ENCODE peak calls at places on chromosomes 3 and 15, in nine cellular contexts. C, L, Z, R, T, F, I, O and N are unnamed samples.
A peak's percentile ranks its signal among the peaks of the same experiment; 100 is the strongest.

GRCh38 chr15:96352594-96353377 is 22.3 kb downstream of the NR2F2 start:
- DNase-seq in O (no peak), R (no peak), L (no peak), C (no peak), T (no peak), F (no peak), I (no peak), Z (no peak), N (no peak)

GRCh38 chr15:65004993-65005392 is 15.3 kb upstream of the SPG21 start:
- DNase-seq in O (no peak), F (no peak), T (no peak), L (no peak), C (no peak), Z (no peak), I (no peak), R (no peak), N (no peak)

GRCh38 chr15:97961067-97961954 is 808 bp downstream of the ARRDC4 start:
- DNase-seq in L (peak; percentile 50), O (peak; percentile 59), T (no peak), Z (no peak), I (no peak), F (peak; percentile 27), C (no peak), R (no peak), N (no peak)

GRCh38 chr3:185649414-185649813 is 63.3 kb downstream of the SENP2 start:
- DNase-seq in O (no peak), F (no peak), L (no peak), C (no peak), R (no peak), Z (no peak), T (no peak), I (no peak), N (no peak)

GRCh38 chr15:65089206-65089824 is 12.8 kb downstream of the KBTBD13 start:
- DNase-seq in I (no peak), Z (no peak), C (no peak), R (no peak), T (peak; percentile 59), O (no peak), F (no peak), L (no peak), N (no peak)

GRCh38 chr15:96187916-96188315 is 142.6 kb upstream of the NR2F2 start:
- DNase-seq in Z (no peak), T (no peak), I (no peak), O (no peak), R (no peak), L (no peak), F (no peak), C (no peak), N (no peak)

GRCh38 chr15:89136818-89137772 is 48.8 kb downstream of the ABHD2 start:
- DNase-seq in O (peak; percentile 74), R (no peak), I (no peak), Z (no peak), F (no peak), C (no peak), T (no peak), L (no peak), N (no peak)

GRCh38 chr15:64341961-64342360 is 14.0 kb downstream of the CSNK1G1 start:
- DNase-seq in R (no peak), O (no peak), Z (no peak), T (no peak), L (no peak), F (no peak), I (no peak), C (no peak), N (no peak)

GRCh38 chr3:374459-374858 is 177.9 kb downstream of the CHL1 start:
- DNase-seq in R (no peak), L (no peak), Z (no peak), I (no peak), O (no peak), F (no peak), C (no peak), T (no peak), N (no peak)

GRCh38 chr15:101167366-101167790 is 84.5 kb downstream of the CHSY1 start:
- DNase-seq in C (no peak), I (no peak), Z (no peak), O (no peak), T (no peak), R (no peak), F (no peak), L (no peak), N (no peak)

GRCh38 chr3:105965384-105965783 is 96.6 kb upstream of the CBLB start:
- DNase-seq in C (no peak), T (no peak), L (no peak), R (no peak), Z (no peak), I (no peak), O (peak; percentile 22), F (no peak), N (no peak)

GRCh38 chr15:28106294-28107110 is 7.4 kb upstream of the OCA2 start:
- DNase-seq in T (no peak), F (peak; percentile 30), C (no peak), Z (no peak), L (no peak), O (no peak), R (no peak), I (no peak), N (peak; percentile 51)

GRCh38 chr3:22939349-22939748 is 263.8 kb upstream of the UBE2E2 start:
- DNase-seq in T (no peak), I (no peak), F (no peak), Z (no peak), R (no peak), C (no peak), O (no peak), L (no peak), N (no peak)